ENCODE peak calls at places on chromosomes 6 and 20, in seven cellular contexts. One of them, this sample, is unnamed.
A peak's percentile ranks its signal among the peaks of the same experiment; 100 is the strongest.

GRCh38 chr6:35089935-35090505 is 51.1 kb downstream of the TCP11 start:
- DNase-seq in GM12878: no peak
- DNase-seq in HCT116: no peak
- DNase-seq in SK-N-SH: peak; percentile 13
- DNase-seq in HepG2: no peak
- DNase-seq in H1: no peak
- DNase-seq in K562: no peak
- DNase-seq in this sample: no peak

GRCh38 chr6:48766349-48766748 is 655.4 kb upstream of the PTCHD4 start:
- DNase-seq in GM12878: no peak
- DNase-seq in HCT116: peak; percentile 79
- DNase-seq in SK-N-SH: no peak
- DNase-seq in HepG2: peak; percentile 20
- DNase-seq in H1: no peak
- DNase-seq in K562: no peak
- DNase-seq in this sample: no peak

GRCh38 chr6:170057034-170057734 is 233.7 kb downstream of the DLL1 start:
- DNase-seq in GM12878: no peak
- DNase-seq in HCT116: no peak
- DNase-seq in SK-N-SH: no peak
- DNase-seq in HepG2: no peak
- DNase-seq in H1: no peak
- DNase-seq in K562: no peak
- DNase-seq in this sample: no peak

GRCh38 chr6:79404261-79404660 is 133.0 kb downstream of the LCA5 start:
- DNase-seq in GM12878: no peak
- DNase-seq in HCT116: no peak
- DNase-seq in SK-N-SH: no peak
- DNase-seq in HepG2: peak; percentile 28
- DNase-seq in H1: no peak
- DNase-seq in K562: no peak
- DNase-seq in this sample: no peak

GRCh38 chr6:125835221-125835744 is 44.5 kb downstream of the NCOA7 start:
- DNase-seq in GM12878: no peak
- DNase-seq in HCT116: no peak
- DNase-seq in SK-N-SH: no peak
- DNase-seq in HepG2: no peak
- DNase-seq in H1: no peak
- DNase-seq in K562: no peak
- DNase-seq in this sample: no peak

GRCh38 chr20:2217857-2218529 is 77.8 kb upstream of the TGM3 start:
- DNase-seq in GM12878: peak; percentile 20
- DNase-seq in HCT116: no peak
- DNase-seq in SK-N-SH: no peak
- DNase-seq in HepG2: no peak
- DNase-seq in H1: no peak
- DNase-seq in K562: no peak
- DNase-seq in this sample: no peak

GRCh38 chr20:52076164-52076563 is 115.4 kb downstream of the ZFP64 start:
- DNase-seq in GM12878: no peak
- DNase-seq in HCT116: no peak
- DNase-seq in SK-N-SH: peak; percentile 62
- DNase-seq in HepG2: no peak
- DNase-seq in H1: no peak
- DNase-seq in K562: no peak
- DNase-seq in this sample: peak; percentile 51

GRCh38 chr20:57714409-57715267 is 4.8 kb upstream of the PMEPA1 start:
- DNase-seq in GM12878: no peak
- DNase-seq in HCT116: no peak
- DNase-seq in SK-N-SH: no peak
- DNase-seq in HepG2: no peak
- DNase-seq in H1: no peak
- DNase-seq in K562: no peak
- DNase-seq in this sample: peak; percentile 58

DNA sequence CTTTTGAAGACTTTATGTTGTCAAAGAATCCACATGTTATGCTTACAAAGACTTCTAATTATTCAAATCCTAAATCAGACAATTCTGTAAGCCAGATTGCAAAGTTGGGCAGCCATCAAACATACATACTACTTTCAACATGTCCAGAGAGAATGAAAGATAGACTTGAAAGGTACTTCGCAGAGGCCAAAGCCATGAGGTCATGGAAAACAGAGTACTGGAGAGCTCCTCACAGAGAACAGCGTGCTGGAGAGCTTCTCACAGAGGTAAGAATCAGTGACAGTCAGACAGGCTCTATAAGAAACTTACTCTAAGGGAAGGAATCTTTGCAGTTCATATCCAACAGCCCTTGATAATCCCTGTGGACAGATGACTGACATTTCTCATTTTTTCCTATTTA is 400.2 kb downstream of the GJA1 start:
- DNase-seq in GM12878: no peak
- DNase-seq in HCT116: no peak
- DNase-seq in SK-N-SH: no peak
- DNase-seq in HepG2: no peak
- DNase-seq in H1: no peak
- DNase-seq in K562: no peak
- DNase-seq in this sample: no peak
- TF ChIP-seq JUND in GM12878: no peak
- TF ChIP-seq JUND in HCT116: no peak
- TF ChIP-seq JUND in SK-N-SH: no peak
- TF ChIP-seq JUND in HepG2: no peak
- TF ChIP-seq JUND in H1: no peak
- TF ChIP-seq JUND in K562: no peak
- TF ChIP-seq JUND in this sample: no peak

DNA sequence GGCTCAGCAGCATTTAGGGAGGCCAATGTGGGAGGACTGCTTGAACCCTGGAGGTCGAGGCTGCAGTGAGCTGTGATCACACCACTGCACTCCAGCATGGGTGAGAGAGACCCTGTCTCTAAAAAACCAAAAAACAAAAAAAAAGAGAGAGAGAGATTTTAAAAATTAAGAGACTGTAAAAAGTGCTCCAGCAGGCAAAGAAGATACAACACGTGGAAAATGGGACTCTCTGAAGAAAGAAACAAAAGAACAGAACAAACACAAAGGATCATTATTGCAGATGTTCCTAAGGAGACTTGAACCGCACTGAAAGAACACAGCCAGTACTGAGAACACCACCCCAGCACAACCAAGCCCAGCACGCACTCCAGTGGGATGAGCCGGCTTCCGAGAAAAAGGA is 74.2 kb downstream of the TAF4 start:
- DNase-seq in GM12878: no peak
- DNase-seq in HCT116: no peak
- DNase-seq in SK-N-SH: no peak
- DNase-seq in HepG2: no peak
- DNase-seq in H1: no peak
- DNase-seq in K562: no peak
- DNase-seq in this sample: no peak
- TF ChIP-seq JUND in GM12878: no peak
- TF ChIP-seq JUND in HCT116: no peak
- TF ChIP-seq JUND in SK-N-SH: no peak
- TF ChIP-seq JUND in HepG2: no peak
- TF ChIP-seq JUND in H1: no peak
- TF ChIP-seq JUND in K562: no peak
- TF ChIP-seq JUND in this sample: no peak

DNA sequence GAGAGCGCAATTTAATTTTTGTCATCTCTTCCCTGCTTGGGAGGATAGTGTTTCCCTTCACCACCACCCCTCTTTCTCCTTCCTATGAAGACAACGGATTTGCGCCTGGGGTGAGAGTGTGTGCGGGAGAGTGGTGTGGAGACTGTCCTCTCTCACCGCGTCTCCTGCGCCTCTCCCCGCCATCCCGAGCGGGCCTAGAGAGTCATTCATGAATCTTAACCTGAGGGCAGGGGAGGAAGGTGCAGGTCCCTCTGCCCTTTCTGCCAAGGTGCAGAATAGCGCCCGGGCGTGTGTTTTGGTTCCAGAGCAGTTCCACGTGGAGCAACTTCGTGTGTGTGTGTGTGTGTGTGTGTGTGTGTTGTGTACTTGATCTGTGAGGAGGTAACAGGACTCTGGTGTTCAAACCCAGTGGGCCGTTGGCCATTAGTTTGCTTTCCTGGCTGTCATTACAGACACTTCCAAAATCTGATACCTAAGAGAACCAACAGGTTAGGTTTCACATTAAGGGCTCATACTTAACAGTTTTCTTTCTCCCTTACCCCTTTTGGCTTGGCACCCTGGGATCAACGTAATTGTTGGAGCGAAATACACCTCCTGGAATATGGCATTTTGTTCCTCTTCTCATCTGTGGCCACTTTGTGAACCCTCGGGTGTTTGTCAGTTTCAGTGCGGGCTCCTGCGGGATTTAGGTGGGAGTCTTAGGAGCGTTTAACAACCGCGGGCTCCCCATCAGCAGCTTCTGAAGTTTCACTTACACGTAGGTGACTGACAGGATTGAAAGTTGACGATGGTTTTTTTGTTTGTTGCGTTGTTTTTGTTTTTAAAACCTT is 1.8 kb downstream of the EYA4 start:
- DNase-seq in GM12878: no peak
- DNase-seq in HCT116: no peak
- DNase-seq in SK-N-SH: peak; percentile 25
- DNase-seq in HepG2: no peak
- DNase-seq in H1: no peak
- DNase-seq in K562: no peak
- DNase-seq in this sample: no peak
- TF ChIP-seq JUND in GM12878: no peak
- TF ChIP-seq JUND in HCT116: no peak
- TF ChIP-seq JUND in SK-N-SH: no peak
- TF ChIP-seq JUND in HepG2: no peak
- TF ChIP-seq JUND in H1: no peak
- TF ChIP-seq JUND in K562: no peak
- TF ChIP-seq JUND in this sample: no peak

GRCh38 chr6:12148841-12149240 is 136.7 kb downstream of the HIVEP1 start:
- DNase-seq in GM12878: no peak
- DNase-seq in HCT116: no peak
- DNase-seq in SK-N-SH: no peak
- DNase-seq in HepG2: no peak
- DNase-seq in H1: no peak
- DNase-seq in K562: no peak
- DNase-seq in this sample: no peak
- TF ChIP-seq JUND in GM12878: no peak
- TF ChIP-seq JUND in HCT116: no peak
- TF ChIP-seq JUND in SK-N-SH: no peak
- TF ChIP-seq JUND in HepG2: no peak
- TF ChIP-seq JUND in H1: no peak
- TF ChIP-seq JUND in K562: no peak
- TF ChIP-seq JUND in this sample: no peak

DNA sequence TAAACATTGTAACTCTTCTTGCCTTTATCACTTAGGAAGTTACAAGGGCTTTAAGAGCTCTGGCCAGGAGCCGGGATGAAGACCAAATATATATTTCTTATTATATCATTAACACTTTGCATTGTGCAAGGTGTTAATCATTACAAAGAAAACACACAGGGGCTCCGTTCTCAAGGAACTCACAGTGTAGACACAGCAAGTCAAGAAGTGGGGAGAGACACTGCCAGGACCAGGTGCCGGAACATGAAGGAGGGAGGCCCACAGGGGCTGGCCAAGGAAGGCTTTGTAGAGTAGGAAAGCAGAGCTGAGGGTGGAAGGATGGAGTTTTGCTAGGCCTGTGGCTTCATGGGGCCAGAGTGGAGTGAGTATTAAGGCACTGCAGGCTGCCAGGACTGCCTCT is 17.5 kb downstream of the ITPR3 start:
- DNase-seq in GM12878: no peak
- DNase-seq in HCT116: no peak
- DNase-seq in SK-N-SH: no peak
- DNase-seq in HepG2: no peak
- DNase-seq in H1: no peak
- DNase-seq in K562: no peak
- DNase-seq in this sample: no peak
- TF ChIP-seq JUND in GM12878: no peak
- TF ChIP-seq JUND in HCT116: no peak
- TF ChIP-seq JUND in SK-N-SH: no peak
- TF ChIP-seq JUND in HepG2: no peak
- TF ChIP-seq JUND in H1: no peak
- TF ChIP-seq JUND in K562: no peak
- TF ChIP-seq JUND in this sample: no peak

GRCh38 chr6:11710221-11710836 is 68.3 kb downstream of the ADTRP start:
- DNase-seq in GM12878: no peak
- DNase-seq in HCT116: no peak
- DNase-seq in SK-N-SH: peak; percentile 26
- DNase-seq in HepG2: no peak
- DNase-seq in H1: no peak
- DNase-seq in K562: no peak
- DNase-seq in this sample: no peak
- TF ChIP-seq JUND in GM12878: no peak
- TF ChIP-seq JUND in HCT116: no peak
- TF ChIP-seq JUND in SK-N-SH: no peak
- TF ChIP-seq JUND in HepG2: no peak
- TF ChIP-seq JUND in H1: no peak
- TF ChIP-seq JUND in K562: no peak
- TF ChIP-seq JUND in this sample: no peak

This sample was measured in T47D.